ENCODE peak calls at places on chromosome 2, in four cellular contexts. O is AG10803, H is thoracic aorta, J is psoas muscle. I is an unnamed sample.

GRCh38 chr2:230947908-230948365 is 22.9 kb upstream of the GPR55 start:
- DNase-seq in O (no peak), H (no peak), J (no peak), I (no peak)

GRCh38 chr2:9071584-9072124 is 68.2 kb upstream of the MBOAT2 start:
- DNase-seq in O (no peak), H (no peak), J (no peak), I (no peak)

GRCh38 chr2:898319-898718 is 52.3 kb upstream of the SNTG2 start:
- DNase-seq in O (no peak), H (no peak), J (no peak), I (peak; percentile 58)

GRCh38 chr2:117958186-117958585 is 55.7 kb downstream of the CCDC93 start:
- DNase-seq in O (peak; percentile 79), H (no peak), J (no peak), I (peak; percentile 92)

GRCh38 chr2:26462511-26463251 is 15.2 kb downstream of the OTOF start:
- DNase-seq in O (peak; percentile 59), H (no peak), J (peak; percentile 80), I (no peak)

GRCh38 chr2:3807853-3808252 is 104.5 kb downstream of the DCDC2C start:
- DNase-seq in O (peak; percentile 25), H (no peak), J (no peak), I (no peak)

GRCh38 chr2:228657807-228658402 is 476.4 kb upstream of the SPHKAP start:
- DNase-seq in O (peak; percentile 49), H (no peak), J (no peak), I (no peak)

GRCh38 chr2:156933580-156934225 is 323.8 kb upstream of the GALNT5 start:
- DNase-seq in O (no peak), H (no peak), J (no peak), I (no peak)

GRCh38 chr2:85326406-85326945 is 1.3 kb downstream of the TGOLN2 start:
- DNase-seq in O (no peak), H (no peak), J (no peak), I (no peak)

GRCh38 chr2:25305809-25306208 is 35.9 kb downstream of the DNMT3A start:
- DNase-seq in O (peak; percentile 77), H (no peak), J (peak; percentile 81), I (no peak)

GRCh38 chr2:191691016-191691725 is 13.2 kb downstream of the NABP1 start:
- DNase-seq in O (peak; percentile 89), H (no peak), J (no peak), I (peak; percentile 76)

GRCh38 chr2:55718165-55719008 is 24.7 kb upstream of the PNPT1 start:
- DNase-seq in O (peak; percentile 61), H (peak; percentile 11), J (no peak), I (no peak)

GRCh38 chr2:70886541-70886987 is 49.1 kb upstream of the ATP6V1B1 start:
- DNase-seq in O (no peak), H (no peak), J (no peak), I (no peak)

GRCh38 chr2:85577386-85578242 is at the start of gene VAMP8:
- DNase-seq in O (no peak), H (no peak), J (peak; percentile 79), I (peak; percentile 49)

GRCh38 chr2:147547425-147547824 is 297.4 kb upstream of the ACVR2A start:
- DNase-seq in O (peak; percentile 75), H (no peak), J (no peak), I (no peak)

GRCh38 chr2:109680523-109681297 is 66.5 kb downstream of the SOWAHC start:
- DNase-seq in O (no peak), H (no peak), J (no peak), I (no peak)

GRCh38 chr2:127155901-127156300 is 48.9 kb upstream of the BIN1 start:
- DNase-seq in O (peak; percentile 73), H (no peak), J (peak; percentile 81), I (no peak)

GRCh38 chr2:33229646-33230045 is 246.8 kb upstream of the RASGRP3 start:
- DNase-seq in O (no peak), H (no peak), J (no peak), I (no peak)

GRCh38 chr2:234304945-234305344 is 191.9 kb downstream of the ARL4C start:
- DNase-seq in O (peak; percentile 44), H (no peak), J (no peak), I (no peak)

GRCh38 chr2:86238354-86238753 is 39.1 kb downstream of the MRPL35 start:
- DNase-seq in O (no peak), H (no peak), J (no peak), I (no peak)

GRCh38 chr2:205660521-205661124 is 21.7 kb upstream of the NRP2 start:
- DNase-seq in O (peak; percentile 99), H (no peak), J (no peak), I (no peak)

GRCh38 chr2:159118115-159118858 is 149.8 kb downstream of the TANC1 start:
- DNase-seq in O (peak; percentile 81), H (peak; percentile 65), J (peak; percentile 86), I (peak; percentile 77)

GRCh38 chr2:31523871-31524492 is 56.8 kb downstream of the SRD5A2 start:
- DNase-seq in O (peak; percentile 54), H (no peak), J (no peak), I (no peak)
- TF ChIP-seq CTCF in O (peak; percentile 79), H (peak; percentile 54), J (peak; percentile 64), I (peak; percentile 61)

GRCh38 chr2:240672076-240672700 is 10.5 kb downstream of the AQP12B start:
- DNase-seq in O (no peak), H (no peak), J (no peak), I (no peak)

GRCh38 chr2:240670402-240670801 is 12.3 kb downstream of the AQP12B start:
- DNase-seq in O (no peak), H (no peak), J (no peak), I (no peak)

GRCh38 chr2:240670950-240671349 is 11.7 kb downstream of the AQP12B start:
- DNase-seq in O (no peak), H (no peak), J (no peak), I (no peak)

GRCh38 chr2:240672701-240673190 is 9.9 kb downstream of the AQP12B start:
- DNase-seq in O (no peak), H (no peak), J (peak; percentile 60), I (no peak)
- H3K4me3 ChIP-seq in O (no peak overlapping the region), H (no peak overlapping the region), J (peak overlapping the region; percentile 41), I (no peak overlapping the region)

DNA sequence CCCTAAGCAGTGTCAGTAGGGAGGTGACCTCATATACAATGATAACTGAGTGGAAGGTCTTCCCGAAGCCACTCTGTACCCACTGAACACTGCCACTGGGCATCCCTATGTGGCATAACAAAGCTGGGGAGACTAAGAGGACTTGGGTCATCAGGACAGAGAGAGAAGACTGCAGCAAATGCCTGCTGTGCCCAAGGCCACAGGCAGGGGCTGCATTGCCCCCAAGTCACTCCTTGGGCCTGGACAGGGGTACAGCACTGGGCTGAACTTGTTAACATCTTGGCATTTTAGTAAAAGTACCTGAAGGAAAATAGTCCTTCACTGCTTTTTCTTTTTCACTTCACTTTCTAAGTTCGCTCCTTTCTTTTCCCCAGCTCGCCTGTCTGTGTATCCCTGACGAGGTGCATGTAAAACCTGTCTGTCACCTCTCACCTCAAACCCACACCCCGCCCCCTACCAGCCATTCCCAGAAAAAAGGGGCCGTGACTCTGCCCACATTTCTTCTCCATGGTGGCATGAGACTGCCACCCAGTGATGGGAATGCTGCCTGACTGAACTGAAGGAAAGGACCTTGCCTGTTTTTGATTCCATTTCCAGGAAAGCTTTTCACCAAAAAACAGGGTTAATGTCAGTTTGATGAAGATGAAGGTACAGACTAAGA is 62.9 kb downstream of the MTHFD2 start:
- DNase-seq in O (peak; percentile 26), H (no peak), J (no peak), I (no peak)
- TF ChIP-seq CTCF in O (peak; percentile 57), H (peak; percentile 57), J (peak; percentile 51), I (peak; percentile 48)

GRCh38 chr2:162245051-162245450 is 1.8 kb upstream of the FAP start:
- DNase-seq in O (no peak), H (no peak), J (no peak), I (no peak)

GRCh38 chr2:162242586-162243304 is 500 bp downstream of the FAP start:
- DNase-seq in O (peak; percentile 94), H (no peak), J (no peak), I (no peak)

GRCh38 chr2:162244559-162245031 is 1.4 kb upstream of the FAP start:
- DNase-seq in O (peak; percentile 96), H (no peak), J (no peak), I (no peak)

GRCh38 chr2:162243305-162243693 is at the start of gene FAP:
- DNase-seq in O (peak; percentile 97), H (no peak), J (no peak), I (no peak)

GRCh38 chr2:162241571-162241970 is 1.7 kb downstream of the FAP start:
- DNase-seq in O (no peak), H (no peak), J (no peak), I (no peak)
- H3K4me3 ChIP-seq in O (peak overlapping the region; percentile 67), H (peak overlapping the region; percentile 57), J (peak overlapping the region; percentile 40), I (no peak overlapping the region)

DNA sequence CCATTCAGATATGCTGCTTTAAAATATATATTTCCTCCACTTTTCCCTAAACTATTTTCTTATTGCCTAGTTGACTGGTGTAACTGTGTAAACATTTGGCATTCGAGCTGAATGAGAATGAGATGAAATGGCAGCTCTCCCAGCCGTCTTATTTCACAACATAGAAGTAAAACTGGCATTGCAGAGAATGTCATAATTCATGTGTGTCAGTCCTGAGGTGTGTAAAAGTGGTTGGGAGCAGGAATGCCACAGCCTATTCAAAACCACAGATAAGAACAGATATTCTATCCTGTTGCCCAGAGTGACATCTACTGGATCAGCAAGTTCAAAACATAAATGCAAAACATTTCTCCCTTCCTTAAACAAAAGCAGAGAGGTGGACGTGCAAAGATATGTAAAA is 565.5 kb upstream of the CHAC2 start:
- DNase-seq in O (peak; percentile 80), H (no peak), J (no peak), I (peak; percentile 39)
- TF ChIP-seq CTCF in O (peak; percentile 46), H (no peak), J (no peak), I (peak; percentile 36)

GRCh38 chr2:83323055-83323454 is 1136.0 kb downstream of the SUCLG1 start:
- DNase-seq in O (no peak), H (no peak), J (no peak), I (no peak)
- H3K4me3 ChIP-seq in O (no peak overlapping the region), H (no peak overlapping the region), J (no peak overlapping the region), I (no peak overlapping the region)

DNA sequence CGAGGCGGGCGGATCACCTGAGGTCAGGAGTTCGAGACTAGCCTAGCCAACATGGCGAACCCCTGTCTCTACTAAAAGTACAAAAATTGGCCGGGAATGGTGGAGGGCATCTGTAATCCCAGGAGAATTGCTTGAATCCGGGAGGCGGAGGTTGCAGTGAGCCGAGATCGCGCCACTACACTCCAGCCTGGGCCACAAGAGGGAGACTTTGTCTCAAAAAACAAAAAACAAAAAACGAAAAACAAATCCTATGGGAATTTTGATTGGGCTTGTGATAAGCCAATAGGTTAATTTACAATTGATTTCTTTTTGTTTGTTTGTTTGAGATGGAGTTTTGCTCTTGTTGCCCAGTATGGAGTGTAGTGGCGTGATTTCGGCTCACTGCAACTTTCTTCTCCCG is 24.2 kb upstream of the TOGARAM2 start:
- DNase-seq in O (peak; percentile 5), H (no peak), J (no peak), I (no peak)
- TF ChIP-seq CTCF in O (peak; percentile 42), H (peak; percentile 11), J (peak; percentile 20), I (peak; percentile 30)

GRCh38 chr2:164920430-164920829 is 34.9 kb downstream of the SLC38A11 start:
- DNase-seq in O (peak; percentile 90), H (no peak), J (no peak), I (no peak)
- H3K4me3 ChIP-seq in O (peak overlapping the region; percentile 49), H (no peak overlapping the region), J (no peak overlapping the region), I (no peak overlapping the region)

GRCh38 chr2:209642146-209642815 is 129.4 kb upstream of the UNC80 start:
- DNase-seq in O (no peak), H (no peak), J (no peak), I (no peak)
- TF ChIP-seq CTCF in O (no peak), H (no peak), J (no peak), I (no peak)